ENCODE peak calls at places on chromosomes 1 and 21, in six cellular contexts. K, Z, A, G, P and D are unnamed samples.

GRCh38 chr1:43537423-43538142 is 6.9 kb downstream of the PTPRF start:
- DNase-seq in K (peak), Z (no peak), A (no peak), G (no peak), P (peak), D (no peak)

GRCh38 chr21:43867332-43867703 is 2.3 kb downstream of the AGPAT3 start:
- DNase-seq in K (no peak), Z (no peak), A (no peak), G (no peak), P (no peak), D (no peak)

GRCh38 chr1:110087812-110088738 is 17.6 kb upstream of the ALX3 start:
- DNase-seq in K (peak), Z (peak), A (peak), G (peak), P (peak), D (peak)

GRCh38 chr1:23625459-23625858 is 66.1 kb upstream of the RPL11 start:
- DNase-seq in K (no peak), Z (no peak), A (no peak), G (no peak), P (no peak), D (no peak)

GRCh38 chr1:110490791-110491451 is 28.1 kb downstream of the KCNA10 start:
- DNase-seq in K (no peak), Z (no peak), A (no peak), G (no peak), P (no peak), D (no peak)

GRCh38 chr1:197559244-197559643 is 216.0 kb downstream of the DENND1B start:
- DNase-seq in K (no peak), Z (no peak), A (no peak), G (no peak), P (no peak), D (no peak)

GRCh38 chr1:183787704-183788103 is 17.2 kb upstream of the RGL1 start:
- DNase-seq in K (no peak), Z (no peak), A (no peak), G (no peak), P (no peak), D (no peak)

GRCh38 chr1:192559115-192560006 is 16.2 kb upstream of the RGS1 start:
- DNase-seq in K (no peak), Z (no peak), A (no peak), G (peak), P (no peak), D (no peak)

GRCh38 chr1:241077386-241078147 is 279.4 kb downstream of the RGS7 start:
- DNase-seq in K (no peak), Z (no peak), A (no peak), G (no peak), P (no peak), D (no peak)

GRCh38 chr1:59947047-59947938 is 20.7 kb upstream of the CYP2J2 start:
- DNase-seq in K (peak), Z (peak), A (peak), G (peak), P (peak), D (no peak)

GRCh38 chr1:153963850-153964331 is 554 bp upstream of the SLC39A1 start:
- DNase-seq in K (peak), Z (peak), A (no peak), G (no peak), P (peak), D (no peak)

GRCh38 chr1:114550336-114550735 is 31.1 kb downstream of the BCAS2 start:
- DNase-seq in K (no peak), Z (no peak), A (no peak), G (no peak), P (no peak), D (no peak)

GRCh38 chr1:77643456-77643855 is 39.0 kb downstream of the ZZZ3 start:
- DNase-seq in K (no peak), Z (no peak), A (no peak), G (no peak), P (no peak), D (no peak)

GRCh38 chr1:239348635-239349353 is 37.6 kb upstream of the CHRM3 start:
- DNase-seq in K (no peak), Z (no peak), A (no peak), G (no peak), P (no peak), D (no peak)

GRCh38 chr1:16145030-16145987 is 10.6 kb downstream of the EPHA2 start:
- DNase-seq in K (peak), Z (peak), A (no peak), G (peak), P (peak), D (no peak)

GRCh38 chr1:207805841-207806421 is 54.1 kb downstream of the CD46 start:
- DNase-seq in K (peak), Z (peak), A (no peak), G (peak), P (peak), D (no peak)

GRCh38 chr1:32716312-32717126 is 13.9 kb upstream of the SYNC start:
- DNase-seq in K (peak), Z (peak), A (peak), G (peak), P (peak), D (peak)

GRCh38 chr1:41020654-41021053 is 871 bp downstream of the SLFNL1 start:
- DNase-seq in K (no peak), Z (no peak), A (no peak), G (no peak), P (peak), D (no peak)

GRCh38 chr1:19811206-19811851 is 3.8 kb downstream of the RNF186 start:
- DNase-seq in K (no peak), Z (peak), A (peak), G (peak), P (peak), D (peak)

GRCh38 chr1:53455592-53455991 is 3.6 kb upstream of the DMRTB1 start:
- DNase-seq in K (no peak), Z (no peak), A (no peak), G (no peak), P (no peak), D (no peak)

DNA sequence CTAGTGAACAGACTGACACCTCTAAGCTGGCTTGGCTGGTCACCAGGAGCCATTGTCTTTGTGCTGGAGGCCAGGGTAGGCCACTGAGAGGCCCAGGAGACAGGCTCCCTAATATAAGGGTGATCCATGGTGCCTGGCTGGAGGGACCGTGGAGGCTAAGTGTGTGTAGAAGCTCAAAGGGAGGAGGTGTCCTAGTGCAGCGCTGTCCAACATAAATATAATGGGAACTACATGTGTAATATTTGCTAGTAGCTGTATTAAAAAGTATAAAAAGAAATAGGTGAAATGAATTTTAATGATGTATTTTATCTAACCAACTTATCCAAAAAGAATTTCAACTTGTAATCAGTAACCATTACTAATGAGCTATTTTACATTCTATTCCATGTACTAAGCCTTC is 35.0 kb downstream of the SOX13 start:
- DNase-seq in K (no peak), Z (no peak), A (no peak), G (no peak), P (no peak), D (no peak)
- TF ChIP-seq POLR2A in K (no peak), Z (no peak), A (no peak), G (no peak), P (no peak), D (no peak)

DNA sequence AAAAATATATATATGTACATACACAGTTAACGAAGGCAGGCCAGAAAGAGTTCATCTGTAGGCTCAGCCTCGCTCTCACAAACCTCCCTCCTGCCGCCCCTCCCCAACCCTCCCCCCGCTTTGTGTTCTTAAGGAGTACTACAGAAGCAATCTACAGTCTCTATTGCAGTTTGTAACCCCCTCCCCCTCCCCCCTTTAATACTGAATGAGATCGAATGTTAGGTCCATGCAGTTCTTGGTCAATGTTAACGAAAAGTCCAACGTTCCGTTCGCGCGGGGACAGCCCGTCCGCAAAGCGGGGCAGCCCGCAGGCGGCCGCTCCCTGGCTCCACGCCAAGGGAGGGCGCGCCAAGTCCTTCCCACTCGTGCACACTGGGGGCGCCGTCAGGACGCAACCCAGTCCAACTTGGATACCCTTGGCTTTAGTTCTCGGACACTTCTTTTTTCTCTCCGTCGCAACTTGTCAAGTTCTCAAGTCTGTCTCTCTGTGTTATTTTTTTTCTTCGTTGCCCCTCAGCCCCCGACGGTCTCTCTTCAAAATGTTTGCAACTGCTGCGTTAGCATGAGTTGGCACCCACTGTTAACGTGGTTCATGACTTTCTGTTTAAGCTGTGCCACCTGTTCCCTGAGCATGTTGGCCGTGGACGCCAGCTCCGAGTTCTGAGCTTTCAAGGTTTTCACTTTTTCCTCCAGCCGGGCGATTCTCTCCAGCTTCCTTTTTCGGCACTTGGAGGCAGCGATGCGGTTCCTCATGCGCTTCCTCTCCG is 2.1 kb downstream of the JUN start:
- DNase-seq in K (peak), Z (no peak), A (no peak), G (peak), P (peak), D (no peak)
- TF ChIP-seq POLR2A in K (no peak), Z (no peak), A (no peak), G (peak), P (peak), D (peak)

GRCh38 chr1:84493747-84494146 is 12.4 kb upstream of the SPATA1 start:
- DNase-seq in K (no peak), Z (no peak), A (no peak), G (no peak), P (no peak), D (no peak)

GRCh38 chr1:84496498-84496897 is 9.7 kb upstream of the SPATA1 start:
- DNase-seq in K (no peak), Z (no peak), A (no peak), G (no peak), P (no peak), D (no peak)

GRCh38 chr1:84492726-84493125 is 13.5 kb upstream of the SPATA1 start:
- DNase-seq in K (no peak), Z (no peak), A (no peak), G (no peak), P (no peak), D (no peak)

GRCh38 chr1:84502892-84503291 is 3.3 kb upstream of the SPATA1 start:
- DNase-seq in K (no peak), Z (no peak), A (no peak), G (no peak), P (no peak), D (no peak)

GRCh38 chr1:84497631-84498278 is 8.4 kb upstream of the SPATA1 start:
- DNase-seq in K (no peak), Z (no peak), A (no peak), G (no peak), P (no peak), D (no peak)
- TF ChIP-seq POLR2A in K (no peak), Z (no peak), A (no peak), G (no peak), P (no peak), D (no peak)

DNA sequence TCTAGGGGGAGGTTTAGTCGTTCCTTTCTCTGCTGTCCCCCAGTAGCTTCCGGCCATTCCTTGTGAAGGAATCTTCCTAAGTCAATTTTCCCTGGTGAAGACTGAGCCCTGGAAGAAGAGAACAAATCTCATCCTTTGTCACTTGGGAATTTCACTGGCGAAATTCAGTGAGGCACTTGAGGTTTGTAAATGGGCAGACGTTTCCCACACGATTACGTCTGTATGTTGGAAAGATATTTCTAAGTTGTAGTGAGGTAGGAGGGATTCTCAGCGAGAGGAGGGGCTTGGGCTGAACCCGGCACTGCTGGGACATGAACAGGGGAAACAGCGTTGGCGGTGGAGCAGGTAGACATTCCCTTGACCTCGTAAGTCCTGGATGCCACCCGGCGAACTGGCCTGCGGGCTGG is 47.2 kb downstream of the GALNT2 start:
- DNase-seq in K (no peak), Z (no peak), A (no peak), G (peak), P (no peak), D (no peak)
- TF ChIP-seq POLR2A in K (no peak), Z (no peak), A (no peak), G (no peak), P (no peak), D (no peak)

GRCh38 chr1:1081311-1082238 is 7.5 kb upstream of the RNF223 start:
- DNase-seq in K (no peak), Z (no peak), A (peak), G (peak), P (peak), D (peak)

GRCh38 chr1:1080951-1081310 is 6.8 kb upstream of the RNF223 start:
- DNase-seq in K (no peak), Z (no peak), A (peak), G (no peak), P (peak), D (no peak)

GRCh38 chr1:1082239-1083180 is 8.4 kb upstream of the RNF223 start:
- DNase-seq in K (no peak), Z (no peak), A (no peak), G (no peak), P (peak), D (peak)

GRCh38 chr1:1080122-1080753 is 6.1 kb upstream of the RNF223 start:
- DNase-seq in K (no peak), Z (peak), A (peak), G (peak), P (peak), D (peak)

DNA sequence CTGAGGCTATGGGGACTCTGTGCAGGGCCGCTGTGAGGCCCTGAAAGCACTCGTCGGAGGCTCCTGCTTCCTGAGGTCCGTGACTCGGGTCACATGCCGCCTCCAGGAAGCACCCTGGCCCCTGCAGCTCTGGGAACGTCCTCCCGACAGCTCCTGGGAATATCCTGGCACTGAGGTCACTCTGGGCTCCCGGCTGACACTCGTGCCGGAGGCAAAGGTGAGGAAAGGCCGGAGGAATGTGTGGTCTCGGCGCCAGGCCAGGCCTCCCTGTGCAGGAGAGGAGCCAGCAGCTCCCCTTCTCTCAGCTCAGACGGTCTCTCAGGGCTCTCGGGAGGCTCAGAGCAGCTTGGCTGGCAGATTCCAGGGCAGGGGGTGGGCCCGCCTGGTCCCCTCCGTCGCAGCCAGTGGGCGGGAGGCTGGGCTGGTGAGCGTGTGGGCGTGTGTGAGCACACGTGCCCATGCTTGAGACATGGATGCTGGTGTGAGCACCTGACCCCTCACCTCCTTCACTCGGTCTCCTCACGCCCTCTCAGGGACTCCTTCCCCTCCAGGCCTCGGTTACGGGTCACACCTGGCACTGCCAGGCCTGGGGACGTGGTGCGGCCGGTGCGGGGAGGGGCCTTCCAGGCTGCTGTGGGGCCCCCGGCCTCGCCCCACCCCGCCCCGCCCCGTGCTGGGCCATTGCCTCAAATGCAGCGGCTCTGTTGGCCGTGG is 5.5 kb upstream of the RNF223 start:
- DNase-seq in K (no peak), Z (peak), A (peak), G (peak), P (peak), D (peak)
- TF ChIP-seq POLR2A in K (peak), Z (peak), A (no peak), G (no peak), P (no peak), D (no peak)

GRCh38 chr1:9235123-9235513 is 544 bp downstream of the H6PD start:
- DNase-seq in K (no peak), Z (peak), A (no peak), G (peak), P (no peak), D (no peak)

GRCh38 chr1:9233942-9234222 is 692 bp upstream of the H6PD start:
- DNase-seq in K (no peak), Z (no peak), A (no peak), G (no peak), P (no peak), D (no peak)

GRCh38 chr1:9235560-9235959 is 986 bp downstream of the H6PD start:
- DNase-seq in K (no peak), Z (no peak), A (no peak), G (peak), P (no peak), D (no peak)

GRCh38 chr1:9233241-9233941 is 1.2 kb upstream of the H6PD start:
- DNase-seq in K (peak), Z (no peak), A (no peak), G (peak), P (peak), D (no peak)

DNA sequence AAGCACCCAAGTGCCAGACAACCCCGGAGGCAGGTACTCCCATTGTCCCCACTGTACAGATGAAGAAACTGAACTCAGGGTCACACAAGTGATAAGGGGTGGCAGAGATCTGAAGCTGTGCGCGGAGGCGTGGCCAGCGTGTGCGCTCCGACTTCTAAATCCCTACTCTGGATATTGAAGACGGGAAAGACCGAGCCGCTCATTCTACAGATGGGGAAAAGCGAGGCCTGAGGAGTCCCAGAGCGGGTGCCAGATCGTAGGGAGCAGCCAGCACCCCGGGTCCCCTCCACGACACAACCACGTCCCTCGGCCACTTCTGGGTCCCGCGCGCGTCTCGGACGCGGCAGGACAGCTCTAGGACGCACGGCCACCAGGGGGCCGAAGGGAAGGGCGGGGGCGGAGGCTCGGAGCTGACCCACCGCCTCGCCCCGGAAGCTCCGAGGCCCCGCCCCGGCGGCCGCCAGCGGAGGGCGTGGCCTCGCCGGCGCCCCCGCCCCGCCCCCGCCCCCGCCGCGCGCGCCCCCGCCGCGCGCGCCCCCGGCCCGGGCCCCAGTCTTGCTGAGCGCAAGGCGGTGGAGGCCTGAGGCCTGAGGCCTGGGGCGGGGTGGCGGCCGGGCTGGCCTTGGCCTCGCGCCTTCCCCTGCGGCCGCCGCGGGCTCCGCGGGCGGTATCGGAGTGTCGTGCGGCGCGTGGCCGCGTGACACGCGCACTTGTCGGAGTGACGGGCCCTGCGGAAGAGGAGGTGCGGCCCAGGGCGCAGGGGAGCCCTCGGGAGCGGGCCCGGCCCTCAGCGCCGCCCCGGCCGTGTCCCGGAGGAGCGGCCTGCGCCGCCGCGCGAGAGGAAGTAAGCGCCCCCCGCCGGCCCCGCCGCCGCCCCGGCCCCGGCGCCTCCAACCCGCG is at the start of gene H6PD:
- DNase-seq in K (peak), Z (peak), A (peak), G (peak), P (peak), D (peak)
- TF ChIP-seq POLR2A in K (peak), Z (peak), A (peak), G (peak), P (peak), D (peak)

DNA sequence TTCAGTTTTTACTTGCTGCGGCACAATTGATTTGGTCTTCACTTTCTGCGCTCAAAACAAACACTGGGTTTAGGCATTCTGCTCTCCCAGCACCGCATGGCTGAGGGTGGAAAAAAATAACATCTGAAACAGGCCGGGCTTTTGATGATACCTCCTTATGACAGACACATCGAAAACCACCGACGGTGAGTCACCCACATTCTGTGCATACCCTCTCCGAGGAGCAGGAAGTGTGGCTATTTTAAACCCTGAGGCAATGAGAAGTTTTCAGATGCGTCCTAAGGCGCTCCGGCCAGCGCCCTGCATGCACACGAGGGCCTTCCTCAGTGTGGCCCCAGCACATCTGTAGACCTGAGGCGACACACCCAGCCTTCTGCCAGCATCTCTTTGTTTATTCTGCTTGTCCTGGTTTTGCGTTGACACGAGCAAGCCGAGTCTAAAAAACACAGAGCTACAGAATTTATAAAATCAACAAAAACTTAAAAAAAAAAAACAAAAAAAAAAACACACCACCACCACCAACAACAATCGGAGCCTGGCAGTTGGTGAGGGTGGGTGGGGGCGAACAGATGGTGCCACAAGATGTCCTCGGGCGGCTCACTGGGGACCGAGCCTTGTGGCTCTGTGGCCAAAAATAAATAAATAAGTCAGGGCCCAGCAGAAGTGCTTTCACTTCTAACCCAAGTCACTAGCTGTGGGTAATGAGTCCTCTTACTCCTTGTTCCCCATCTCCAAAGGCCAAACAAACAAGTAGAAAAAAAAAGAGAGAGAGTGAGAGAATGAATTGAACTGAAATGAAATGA is 162.6 kb upstream of the IRF2BP2 start:
- DNase-seq in K (peak), Z (peak), A (peak), G (peak), P (peak), D (peak)
- TF ChIP-seq POLR2A in K (no peak), Z (no peak), A (peak), G (no peak), P (peak), D (peak)